ENCODE peak calls at places on chromosomes 3 and 15, in eight cellular contexts. V, Z, T, L, D, B, K and A are unnamed samples. For H3K36me3, the result is how much of the 10 kb centered on the place peaks cover.

GRCh38 chr3:128845695-128846491 is 33.5 kb upstream of the ACAD9 start:
- DNase-seq in V (peak), B (peak), T (peak), K (peak), D (peak), L (peak), Z (peak), A (peak)

GRCh38 chr3:132210476-132211346 is 106.5 kb upstream of the ACP3 start:
- DNase-seq in Z (no peak), T (no peak), L (peak), V (no peak), D (no peak), B (no peak), K (no peak), A (no peak)

GRCh38 chr15:40847225-40847961 is 3.5 kb downstream of the SPINT1 start:
- DNase-seq in D (no peak), V (peak), B (no peak), T (peak), L (peak), K (peak), Z (no peak), A (peak)

GRCh38 chr15:48096813-48097212 is 24.0 kb upstream of the SLC24A5 start:
- DNase-seq in B (no peak), Z (no peak), K (no peak), D (no peak), V (no peak), T (peak), L (no peak), A (no peak)

GRCh38 chr15:96031426-96031825 is 299.1 kb upstream of the NR2F2 start:
- DNase-seq in L (no peak), Z (no peak), V (no peak), T (no peak), B (no peak), D (no peak), K (no peak), A (no peak)

GRCh38 chr3:126517291-126517951 is at the start of gene UROC1:
- DNase-seq in L (no peak), K (peak), Z (no peak), V (no peak), D (no peak), B (no peak), T (no peak), A (no peak)

GRCh38 chr15:93274276-93274675 is 185.3 kb upstream of the RGMA start:
- DNase-seq in K (no peak), V (no peak), D (no peak), L (no peak), Z (no peak), T (no peak), B (no peak), A (no peak)

GRCh38 chr15:68271854-68272471 is 5.6 kb upstream of the FEM1B start:
- DNase-seq in L (peak), K (no peak), V (peak), T (peak), B (peak), Z (no peak), D (peak), A (no peak)

GRCh38 chr3:197353001-197353866 is 54.8 kb upstream of the DLG1 start:
- DNase-seq in T (no peak), B (no peak), V (no peak), L (peak), K (no peak), Z (no peak), D (no peak), A (no peak)

GRCh38 chr3:63955830-63956545 is 43.8 kb upstream of the SCAANT1 start:
- DNase-seq in D (no peak), Z (no peak), B (no peak), L (no peak), T (no peak), K (no peak), V (no peak), A (no peak)

GRCh38 chr3:141421639-141422319 is 53.5 kb downstream of the ZBTB38 start:
- DNase-seq in Z (no peak), V (no peak), L (no peak), D (no peak), B (no peak), T (peak), K (no peak), A (no peak)

GRCh38 chr3:141421186-141421585 is 52.9 kb downstream of the ZBTB38 start:
- DNase-seq in V (no peak), K (no peak), D (no peak), T (no peak), Z (no peak), B (no peak), L (no peak), A (no peak)

GRCh38 chr3:141418751-141419150 is 50.4 kb downstream of the ZBTB38 start:
- DNase-seq in T (no peak), V (no peak), B (no peak), Z (no peak), D (no peak), K (no peak), L (no peak), A (no peak)

GRCh38 chr3:141422961-141423582 is 54.8 kb downstream of the ZBTB38 start:
- DNase-seq in T (no peak), B (no peak), Z (no peak), L (no peak), K (no peak), V (no peak), D (no peak), A (no peak)

DNA sequence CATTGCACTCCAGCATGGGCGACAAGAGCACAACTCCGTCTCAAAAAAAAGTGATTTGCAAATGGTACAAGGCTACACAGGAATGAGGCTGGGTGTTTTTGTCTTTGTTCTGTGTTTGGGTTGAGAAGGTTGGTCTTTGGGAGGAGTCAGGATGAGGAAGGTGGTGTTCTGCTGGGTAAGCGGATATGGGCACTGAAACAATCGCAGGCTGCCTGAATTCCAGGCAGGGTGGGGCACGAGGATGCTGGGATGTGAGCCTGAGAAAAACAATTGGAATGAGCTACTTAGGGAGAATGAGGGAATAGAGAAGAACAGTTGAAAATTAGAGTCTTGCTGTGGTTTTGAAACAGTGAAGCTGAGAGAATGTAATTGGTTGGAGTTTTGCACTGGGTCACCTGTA is 51.6 kb downstream of the ZBTB38 start:
- DNase-seq in L (no peak), K (no peak), V (no peak), Z (no peak), D (no peak), T (no peak), B (no peak), A (no peak)
- H3K36me3 ChIP-seq in L (under half), K (under half), V (half or more), Z (under half), D (under half), T (under half), B (under half), A (under half)

DNA sequence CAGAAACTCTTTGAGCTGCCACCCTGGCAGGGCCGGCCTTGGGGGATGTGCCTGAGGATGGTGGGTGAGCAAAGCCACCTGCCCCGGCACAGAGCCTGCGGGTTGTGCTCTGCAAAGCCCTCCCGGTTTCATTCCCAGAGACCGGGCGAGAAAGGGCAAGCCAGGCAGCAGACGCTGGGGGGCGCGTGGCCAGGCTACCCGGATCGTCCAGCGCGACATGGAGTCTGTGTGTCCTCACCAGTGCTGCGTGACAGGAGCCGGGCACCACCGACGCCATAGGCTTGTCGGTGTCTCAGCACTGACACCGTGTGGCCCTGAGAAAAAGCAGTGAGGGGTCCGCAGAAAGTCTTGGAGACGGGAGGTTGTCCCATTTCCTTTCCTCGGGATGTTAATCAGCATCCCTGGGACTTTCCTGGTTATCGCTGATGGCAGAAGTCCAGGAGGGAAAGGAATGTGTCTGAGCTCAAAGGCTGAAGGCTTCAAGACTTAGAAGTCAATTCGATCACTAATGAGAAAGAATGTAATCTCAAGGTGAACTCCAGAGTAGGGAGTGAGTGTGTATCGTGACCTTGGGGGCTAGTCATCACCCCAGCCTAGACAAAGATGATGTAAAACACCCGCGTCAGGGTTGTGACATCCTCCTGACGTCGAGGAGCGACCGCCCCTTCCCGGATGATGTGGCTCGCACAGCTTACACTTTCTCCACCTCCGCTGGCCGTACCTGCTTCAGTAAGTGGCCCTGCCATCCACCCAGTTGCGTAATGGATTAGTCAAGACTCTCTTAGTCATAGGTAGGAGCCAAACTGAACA is 36.3 kb upstream of the PLA2G4E start:
- DNase-seq in T (peak), V (peak), K (peak), L (peak), Z (peak), D (peak), B (peak), A (peak)
- H3K27ac ChIP-seq in T (no peak), V (no peak), K (no peak), L (no peak), Z (no peak), D (no peak), B (no peak), A (no peak)

GRCh38 chr3:170085396-170085795 is 47.6 kb downstream of the GPR160 start:
- DNase-seq in B (no peak), K (no peak), T (no peak), L (no peak), V (no peak), D (no peak), Z (no peak), A (no peak)
- H3K36me3 ChIP-seq in B (under half), K (under half), T (under half), L (half or more), V (half or more), D (under half), Z (under half), A (half or more)

DNA sequence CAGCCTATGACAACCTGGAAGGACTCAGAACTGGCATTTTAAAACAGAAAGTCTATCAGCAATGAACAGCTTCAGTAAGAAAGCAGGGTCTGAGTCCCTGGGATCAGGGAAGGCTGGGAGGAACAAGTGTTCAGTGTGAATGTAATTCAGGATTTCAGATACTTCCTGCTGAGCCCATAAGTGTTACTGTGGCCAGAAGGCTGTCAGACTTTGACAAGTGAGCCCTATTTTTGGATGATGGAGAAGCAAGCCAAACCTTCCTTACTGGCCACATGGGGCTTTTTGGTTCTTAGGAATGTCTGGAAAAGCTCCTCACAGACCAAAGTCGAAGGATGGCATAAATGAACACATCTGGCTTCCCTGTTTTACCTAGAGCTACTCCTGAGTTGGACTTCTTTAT is 157.1 kb downstream of the BBX start:
- DNase-seq in D (no peak), L (no peak), T (no peak), Z (no peak), V (no peak), B (no peak), K (no peak), A (no peak)
- H3K27ac ChIP-seq in D (no peak), L (no peak), T (no peak), Z (peak), V (no peak), B (no peak), K (no peak), A (no peak)

DNA sequence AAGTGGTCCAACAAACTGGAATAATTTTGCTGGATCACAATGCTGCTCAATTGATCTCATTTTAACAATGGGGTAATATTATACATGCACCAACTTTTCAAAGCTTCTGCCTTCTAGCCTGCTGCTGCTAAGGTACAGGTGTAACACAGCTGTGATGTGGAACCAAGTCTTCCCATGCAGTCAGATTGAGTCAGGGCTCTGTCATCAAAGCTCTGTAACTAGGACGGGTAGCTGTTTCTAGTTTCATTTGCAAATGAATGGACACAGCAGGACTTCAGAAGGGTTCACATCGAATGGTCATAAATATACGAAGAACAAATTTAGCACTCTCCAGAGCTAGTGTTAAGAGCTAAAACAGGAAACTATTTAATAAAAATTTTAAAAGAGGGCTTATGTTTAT is 189.2 kb downstream of the USP13 start:
- DNase-seq in Z (no peak), T (peak), D (no peak), L (no peak), B (no peak), V (no peak), K (no peak), A (no peak)
- H3K36me3 ChIP-seq in Z (under half), T (under half), D (under half), L (under half), B (under half), V (under half), K (under half), A (under half)

GRCh38 chr3:57939776-57940175 is 68.4 kb upstream of the FLNB start:
- DNase-seq in Z (no peak), D (no peak), V (no peak), L (no peak), T (no peak), B (no peak), K (no peak), A (no peak)
- H3K27ac ChIP-seq in Z (no peak), D (no peak), V (no peak), L (no peak), T (no peak), B (no peak), K (no peak), A (no peak)

DNA sequence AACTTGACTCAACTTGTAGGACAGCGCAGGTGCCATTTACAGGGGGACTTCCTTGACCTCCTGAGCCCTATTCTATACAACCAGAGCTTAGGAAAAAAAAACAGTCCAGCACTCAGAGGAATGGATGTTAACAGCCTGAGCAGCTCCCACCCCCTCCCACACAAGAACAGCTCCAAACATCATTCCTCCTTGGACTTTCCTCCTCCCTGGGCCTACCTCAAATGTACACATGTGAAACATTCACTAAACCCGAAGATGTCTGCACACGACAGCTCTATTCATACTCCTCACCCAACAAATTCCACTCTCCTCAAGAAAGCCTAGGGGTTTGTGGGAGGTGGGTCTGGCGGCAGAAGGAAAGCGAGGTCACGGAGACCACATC is 503 bp upstream of the ATRIP start:
- DNase-seq in V (no peak), D (no peak), B (no peak), Z (no peak), T (no peak), L (no peak), K (no peak), A (no peak)
- H3K36me3 ChIP-seq in V (under half), D (under half), B (under half), Z (under half), T (under half), L (under half), K (under half), A (under half)

DNA sequence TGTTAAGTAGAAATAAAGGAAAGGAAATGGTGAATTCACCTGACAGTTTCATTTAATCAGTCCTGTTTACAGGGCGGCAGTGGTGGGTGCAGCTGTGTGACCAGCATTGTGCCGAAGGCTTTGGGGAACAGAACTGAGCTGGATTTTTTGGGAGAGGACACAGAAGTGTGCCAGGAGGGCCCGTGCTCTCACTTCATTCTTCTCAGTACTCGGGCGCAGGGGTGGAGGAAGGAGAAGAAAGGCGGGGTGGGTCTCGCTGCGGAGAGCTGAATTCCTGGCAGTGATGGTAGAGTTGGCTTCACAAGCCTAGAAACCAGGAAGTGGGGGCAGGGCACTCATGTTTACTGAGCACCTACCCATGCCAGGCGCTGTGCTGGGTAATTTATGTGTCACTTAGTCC is 64.6 kb downstream of the CRTC3 start:
- DNase-seq in L (no peak), V (peak), D (peak), K (peak), B (peak), T (no peak), Z (peak), A (peak)
- H3K27ac ChIP-seq in L (no peak), V (peak), D (peak), K (peak), B (no peak), T (peak), Z (peak), A (peak)